ENCODE peak calls at places on chromosomes 6 and 20, in eight cellular contexts. L is psoas muscle, Z is coronary artery, B is IMR-90, X is PC-9, J is brain microvascular endothelial cell, K is cardiac fibroblast, V is tibial nerve. D is an unnamed sample.

GRCh38 chr6:1475169-1475568 is 85.8 kb downstream of the FOXF2 start:
- DNase-seq in L (no peak), K (no peak), J (no peak), X (no peak), V (no peak), Z (no peak), B (no peak), D (no peak)

GRCh38 chr20:48047453-48047852 is 262.2 kb upstream of the SULF2 start:
- DNase-seq in V (no peak), X (no peak), K (no peak), J (no peak), Z (no peak), B (no peak), L (no peak), D (peak)

GRCh38 chr6:63347599-63347998 is 27.8 kb upstream of the LGSN start:
- DNase-seq in L (no peak), K (peak), V (no peak), X (no peak), J (peak), B (peak), Z (no peak), D (peak)

GRCh38 chr6:10522929-10523573 is 1.9 kb downstream of the GCNT2 start:
- DNase-seq in X (no peak), L (no peak), V (no peak), B (no peak), K (no peak), Z (no peak), J (no peak), D (no peak)

GRCh38 chr6:1391692-1392309 is 2.4 kb downstream of the FOXF2 start:
- DNase-seq in V (no peak), L (no peak), X (no peak), J (no peak), K (no peak), B (peak), Z (no peak), D (no peak)

GRCh38 chr6:128507337-128508310 is 12.8 kb downstream of the PTPRK start:
- DNase-seq in L (no peak), V (no peak), X (no peak), K (no peak), B (peak), J (peak), Z (no peak), D (peak)

GRCh38 chr6:170273681-170274080 is 17.2 kb downstream of the DLL1 start:
- DNase-seq in K (no peak), V (no peak), B (no peak), J (no peak), L (peak), Z (no peak), X (no peak), D (no peak)

GRCh38 chr6:43120101-43120730 is 44.1 kb downstream of the PTK7 start:
- DNase-seq in V (no peak), Z (no peak), J (no peak), K (no peak), L (no peak), X (no peak), B (no peak), D (no peak)

GRCh38 chr20:25025986-25026605 is 31.8 kb downstream of the ACSS1 start:
- DNase-seq in X (no peak), B (no peak), V (no peak), Z (no peak), L (no peak), K (no peak), J (no peak), D (no peak)

GRCh38 chr6:26270903-26271639 is 93.9 kb upstream of the BTN3A2 start:
- DNase-seq in J (peak), V (peak), Z (peak), B (peak), K (peak), X (peak), L (peak), D (peak)

GRCh38 chr20:32438331-32438858 is 80.3 kb downstream of the ASXL1 start:
- DNase-seq in L (no peak), J (no peak), B (no peak), K (no peak), V (no peak), Z (no peak), X (no peak), D (no peak)

GRCh38 chr6:33313105-33313708 is 671 bp downstream of the TAPBP start:
- DNase-seq in Z (peak), V (peak), K (peak), J (peak), L (peak), B (peak), X (peak), D (no peak)

GRCh38 chr6:79838851-79839250 is 108.5 kb downstream of the ELOVL4 start:
- DNase-seq in X (no peak), B (no peak), L (no peak), J (no peak), K (no peak), Z (no peak), V (no peak), D (no peak)

GRCh38 chr6:137823826-137824501 is 43.1 kb upstream of the TNFAIP3 start:
- DNase-seq in J (peak), V (peak), Z (no peak), X (no peak), L (no peak), K (peak), B (peak), D (peak)

GRCh38 chr20:60694763-60695162 is 557.3 kb upstream of the CDH4 start:
- DNase-seq in J (no peak), L (no peak), Z (no peak), V (no peak), B (peak), K (no peak), X (no peak), D (peak)

GRCh38 chr20:60467078-60467477 is 508.9 kb downstream of the CDH26 start:
- DNase-seq in V (no peak), K (no peak), B (no peak), L (no peak), Z (no peak), X (no peak), J (no peak), D (no peak)

GRCh38 chr6:158061361-158061708 is 79.7 kb downstream of the SYNJ2 start:
- DNase-seq in Z (no peak), J (no peak), L (no peak), V (no peak), K (no peak), X (no peak), B (no peak), D (no peak)

GRCh38 chr6:105087571-105088211 is 92.1 kb downstream of the POPDC3 start:
- DNase-seq in L (no peak), X (peak), K (peak), B (peak), V (peak), J (peak), Z (no peak), D (peak)

GRCh38 chr20:20606046-20606445 is 106.4 kb downstream of the RALGAPA2 start:
- DNase-seq in K (peak), L (no peak), J (no peak), Z (no peak), V (no peak), B (no peak), X (no peak), D (no peak)

GRCh38 chr20:23143098-23143497 is 57.0 kb upstream of the CD93 start:
- DNase-seq in V (peak), B (peak), K (peak), L (peak), J (peak), Z (peak), X (peak), D (peak)

GRCh38 chr6:151052021-151052646 is 186.6 kb downstream of the MTHFD1L start:
- DNase-seq in Z (no peak), X (no peak), L (no peak), B (no peak), K (no peak), V (no peak), J (no peak), D (no peak)

GRCh38 chr6:88048556-88048955 is 915 bp downstream of the SPACA1 start:
- DNase-seq in X (no peak), V (no peak), K (no peak), Z (no peak), B (no peak), L (no peak), J (no peak), D (no peak)

GRCh38 chr6:106163966-106164877 is 78.1 kb downstream of the PRDM1 start:
- DNase-seq in X (no peak), Z (no peak), J (peak), K (peak), V (peak), B (peak), L (peak), D (peak)

GRCh38 chr6:42929088-42929927 is at the start of gene CNPY3:
- DNase-seq in K (peak), L (peak), J (peak), B (peak), V (peak), X (peak), Z (peak), D (peak)

GRCh38 chr20:3606021-3606420 is 57.2 kb downstream of the GFRA4 start:
- DNase-seq in V (no peak), J (peak), K (peak), X (no peak), L (no peak), B (peak), Z (no peak), D (no peak)

GRCh38 chr6:132937466-132937906 is 123.1 kb downstream of the RPS12 start:
- DNase-seq in J (peak), L (no peak), B (peak), K (peak), V (no peak), Z (no peak), X (peak), D (peak)

GRCh38 chr6:154868143-154868594 is 126.9 kb upstream of the TIAM2 start:
- DNase-seq in Z (no peak), J (peak), X (no peak), L (no peak), B (peak), K (peak), V (no peak), D (peak)

GRCh38 chr6:136761227-136761922 is 30.9 kb downstream of the MAP3K5 start:
- DNase-seq in V (peak), X (no peak), L (no peak), K (peak), J (no peak), Z (no peak), B (peak), D (peak)

GRCh38 chr6:18390476-18390875 is 3.3 kb downstream of the RNF144B start:
- DNase-seq in V (no peak), Z (no peak), X (no peak), B (no peak), L (no peak), K (no peak), J (no peak), D (no peak)

GRCh38 chr20:63678071-63678470 is 18.4 kb upstream of the TNFRSF6B start:
- DNase-seq in L (no peak), J (no peak), Z (no peak), B (no peak), X (no peak), K (no peak), V (no peak), D (no peak)

GRCh38 chr6:77462359-77463307 is 658 bp downstream of the HTR1B start:
- DNase-seq in V (no peak), X (no peak), L (no peak), Z (peak), B (no peak), K (no peak), J (peak), D (no peak)
- TF ChIP-seq CTCF in V (no peak), X (no peak), L (no peak), Z (peak), B (peak), K (peak), J (peak), D (peak)

GRCh38 chr6:118548136-118548535 is at the start of gene PLN:
- DNase-seq in V (no peak), J (no peak), Z (no peak), L (no peak), B (no peak), K (peak), X (no peak), D (no peak)
- H3K4me3 ChIP-seq in V (peak), J (no peak), Z (peak), L (peak), B (no peak), K (no peak), X (no peak), D (no peak)

GRCh38 chr6:56995347-56995746 is 40.4 kb downstream of the BEND6 start:
- DNase-seq in K (no peak), Z (no peak), V (no peak), L (no peak), B (no peak), J (no peak), X (no peak), D (no peak)

GRCh38 chr6:56992053-56992452 is 37.1 kb downstream of the BEND6 start:
- DNase-seq in K (no peak), L (no peak), X (no peak), Z (no peak), J (no peak), V (no peak), B (no peak), D (no peak)

GRCh38 chr6:56992703-56993102 is 37.8 kb downstream of the BEND6 start:
- DNase-seq in X (no peak), L (no peak), K (no peak), J (no peak), Z (no peak), V (no peak), B (peak), D (peak)

GRCh38 chr6:56999049-56999448 is 44.1 kb downstream of the BEND6 start:
- DNase-seq in V (no peak), Z (no peak), X (no peak), L (no peak), B (no peak), K (no peak), J (no peak), D (no peak)

GRCh38 chr6:56996401-56996800 is 41.5 kb downstream of the BEND6 start:
- DNase-seq in J (no peak), V (no peak), K (no peak), Z (no peak), X (no peak), B (no peak), L (no peak), D (no peak)
- TF ChIP-seq CTCF in J (no peak), V (no peak), K (no peak), Z (no peak), X (no peak), B (no peak), L (no peak), D (no peak)

GRCh38 chr6:6003334-6004146 is 3.2 kb downstream of the NRN1 start:
- DNase-seq in B (no peak), L (peak), J (peak), K (no peak), Z (no peak), V (no peak), X (no peak), D (peak)
- H3K4me3 ChIP-seq in B (no peak), L (peak), J (peak), K (no peak), Z (peak), V (peak), X (no peak), D (peak)

D was measured in fibroblast of mammary gland.